ENCODE peak calls at places on chromosomes 7 and 10, in five cellular contexts. T, C, E, B and M are unnamed samples.

GRCh38 chr10:114925675-114926204 is 12.3 kb upstream of the TRUB1 start:
- DNase-seq in B (peak), E (no peak), C (no peak), T (peak), M (peak)

GRCh38 chr10:107971411-107971810 is 806.9 kb upstream of the SORCS1 start:
- DNase-seq in C (no peak), T (peak), B (peak), E (no peak), M (no peak)

GRCh38 chr10:104146871-104147270 is 24.9 kb downstream of the SFR1 start:
- DNase-seq in E (no peak), C (peak), T (no peak), B (no peak), M (no peak)

GRCh38 chr7:16603633-16604032 is 41.9 kb downstream of the ANKMY2 start:
- DNase-seq in C (no peak), B (no peak), T (no peak), E (no peak), M (no peak)

GRCh38 chr10:11162828-11163599 is 145.3 kb downstream of the CELF2 start:
- DNase-seq in B (peak), T (peak), E (peak), C (no peak), M (no peak)

GRCh38 chr10:70458329-70459060 is 17.0 kb upstream of the NODAL start:
- DNase-seq in B (peak), E (peak), T (peak), C (peak), M (peak)

GRCh38 chr7:25054849-25055248 is 70.2 kb downstream of the CYCS start:
- DNase-seq in B (no peak), C (no peak), E (no peak), T (no peak), M (no peak)

GRCh38 chr10:80894339-80894791 is 356.7 kb downstream of the SH2D4B start:
- DNase-seq in B (no peak), E (no peak), T (no peak), C (peak), M (no peak)

GRCh38 chr7:13904689-13905088 is 84.8 kb downstream of the ETV1 start:
- DNase-seq in B (peak), T (peak), C (no peak), E (no peak), M (peak)

GRCh38 chr10:75303045-75303777 is 67.5 kb upstream of the COMTD1 start:
- DNase-seq in C (no peak), B (no peak), E (no peak), T (no peak), M (no peak)

GRCh38 chr10:11881477-11882417 is 58.6 kb downstream of the PROSER2 start:
- DNase-seq in E (no peak), T (peak), B (peak), C (peak), M (no peak)

GRCh38 chr7:121391686-121392085 is 4.4 kb downstream of the FAM3C start:
- DNase-seq in T (no peak), B (no peak), C (no peak), E (no peak), M (no peak)

GRCh38 chr7:88806280-88807037 is 10.9 kb upstream of the TEX47 start:
- DNase-seq in C (no peak), E (no peak), B (no peak), T (no peak), M (no peak)

GRCh38 chr7:123633553-123633952 is 22.1 kb upstream of the LMOD2 start:
- DNase-seq in E (no peak), T (peak), B (peak), C (no peak), M (peak)

GRCh38 chr7:95950698-95951097 is 178.3 kb downstream of the DYNC1I1 start:
- DNase-seq in E (no peak), C (no peak), B (peak), T (no peak), M (no peak)

GRCh38 chr10:22648547-22648961 is 65.8 kb downstream of the PIP4K2A start:
- DNase-seq in T (peak), E (no peak), C (no peak), B (peak), M (peak)

GRCh38 chr7:73612598-73613269 is 11.6 kb downstream of the MLXIPL start:
- DNase-seq in E (no peak), T (peak), C (peak), B (peak), M (no peak)

GRCh38 chr7:154620307-154620706 is 382.6 kb downstream of the PAXIP1 start:
- DNase-seq in B (no peak), E (no peak), C (no peak), T (no peak), M (no peak)

GRCh38 chr7:157425137-157425731 is 88.4 kb downstream of the DNAJB6 start:
- DNase-seq in T (no peak), B (no peak), E (no peak), C (no peak), M (no peak)

GRCh38 chr10:52653510-52653909 is 119.1 kb downstream of the MBL2 start:
- DNase-seq in B (no peak), E (no peak), T (peak), C (no peak), M (no peak)

GRCh38 chr10:102229810-102230263 is 3.7 kb downstream of the ELOVL3 start:
- DNase-seq in B (peak), C (peak), E (peak), T (peak), M (no peak)

DNA sequence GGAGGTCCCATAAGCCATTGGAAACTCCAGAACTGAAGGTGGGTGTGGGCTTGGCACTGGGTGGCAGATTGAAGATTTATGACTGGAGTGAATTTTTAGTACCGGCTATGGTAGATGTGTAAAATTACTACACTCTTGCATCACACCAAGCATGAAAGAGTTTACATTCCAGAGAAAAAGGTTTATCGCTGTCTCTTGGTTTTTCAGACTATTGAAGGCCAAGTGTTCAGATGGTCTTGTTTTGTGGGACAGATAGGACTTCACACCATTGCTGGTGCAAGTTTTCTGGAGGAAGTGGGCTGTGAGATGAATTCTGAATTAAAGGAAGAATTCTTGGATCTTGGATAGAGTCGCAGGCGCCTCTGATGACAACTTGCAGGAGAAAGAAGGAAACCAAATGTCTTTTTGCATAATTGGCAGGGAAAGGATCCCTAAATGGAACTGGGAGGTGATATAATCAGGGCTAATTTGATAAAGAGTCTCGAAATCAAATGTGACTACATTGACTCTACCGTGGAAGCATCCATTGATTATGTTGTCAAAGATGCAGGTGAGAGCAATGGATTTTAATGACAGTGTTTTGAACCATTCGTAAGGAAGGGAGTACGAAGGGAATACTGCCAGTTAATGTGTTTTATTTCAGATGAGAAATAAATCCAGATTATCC is 14.2 kb upstream of the NMT2 start:
- DNase-seq in T (peak), C (no peak), E (no peak), B (peak), M (no peak)
- H3K4me3 ChIP-seq in T (no peak), C (no peak), E (no peak), B (no peak), M (no peak)

DNA sequence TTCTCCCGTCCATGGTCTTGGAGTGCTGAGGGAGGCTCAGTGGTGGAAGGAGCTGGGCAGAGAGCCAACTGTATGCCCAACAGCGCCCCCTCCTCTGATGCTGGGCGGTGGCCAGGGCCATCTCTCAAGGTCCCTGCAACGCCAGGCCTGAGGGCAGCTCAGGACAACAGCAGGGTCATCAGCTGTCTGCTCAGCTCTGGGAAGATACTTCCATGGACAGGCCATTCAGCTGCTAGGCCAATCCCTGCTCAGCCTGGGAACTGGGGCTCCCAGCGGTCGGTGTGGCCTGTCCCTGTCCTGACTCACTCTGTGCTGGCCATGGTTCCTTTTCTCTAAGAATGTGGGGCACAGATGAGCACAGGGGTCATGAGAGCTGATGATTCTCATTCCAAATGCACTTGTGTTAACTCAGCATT is 72.8 kb downstream of the ADCY1 start:
- DNase-seq in B (no peak), E (no peak), T (no peak), C (peak), M (no peak)
- TF ChIP-seq CTCF in B (no peak), E (no peak), T (no peak), C (peak), M (no peak)

DNA sequence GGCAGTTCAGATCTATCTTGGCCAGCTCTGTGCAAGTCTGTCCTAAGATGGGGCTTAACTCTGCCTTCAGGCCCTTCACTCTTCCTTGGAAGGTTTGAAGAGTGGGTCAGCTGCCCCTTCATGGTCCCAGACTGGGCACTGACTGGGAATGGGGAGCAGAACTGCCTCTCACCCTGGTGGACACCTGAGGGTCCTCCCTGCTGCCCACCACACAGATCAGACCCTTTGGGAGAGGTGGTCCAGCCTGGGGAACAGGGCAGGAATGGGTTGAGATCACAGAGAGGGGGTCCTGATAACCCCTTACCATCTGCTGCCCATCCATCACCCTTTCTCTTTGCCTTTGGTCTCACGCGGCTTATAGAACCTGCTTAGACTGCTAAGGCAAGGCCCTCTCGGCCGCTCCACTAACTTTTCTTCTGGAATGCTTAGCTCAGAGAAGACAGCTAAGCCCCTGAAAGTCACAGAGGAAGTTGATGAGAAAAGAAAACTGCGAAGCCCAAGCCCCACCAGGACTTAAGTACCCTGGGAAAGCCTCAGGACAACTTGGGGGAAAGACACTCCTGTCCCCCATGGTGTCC is 402 bp upstream of the CDHR1 start:
- DNase-seq in B (peak), T (no peak), C (no peak), E (peak), M (no peak)
- H3K4me3 ChIP-seq in B (no peak), T (no peak), C (peak), E (peak), M (peak)

GRCh38 chr10:98030093-98030821 is at the start of gene CRTAC1:
- DNase-seq in T (peak), C (peak), E (no peak), B (no peak), M (no peak)
- TF ChIP-seq CTCF in T (no peak), C (no peak), E (no peak), B (no peak), M (no peak)

DNA sequence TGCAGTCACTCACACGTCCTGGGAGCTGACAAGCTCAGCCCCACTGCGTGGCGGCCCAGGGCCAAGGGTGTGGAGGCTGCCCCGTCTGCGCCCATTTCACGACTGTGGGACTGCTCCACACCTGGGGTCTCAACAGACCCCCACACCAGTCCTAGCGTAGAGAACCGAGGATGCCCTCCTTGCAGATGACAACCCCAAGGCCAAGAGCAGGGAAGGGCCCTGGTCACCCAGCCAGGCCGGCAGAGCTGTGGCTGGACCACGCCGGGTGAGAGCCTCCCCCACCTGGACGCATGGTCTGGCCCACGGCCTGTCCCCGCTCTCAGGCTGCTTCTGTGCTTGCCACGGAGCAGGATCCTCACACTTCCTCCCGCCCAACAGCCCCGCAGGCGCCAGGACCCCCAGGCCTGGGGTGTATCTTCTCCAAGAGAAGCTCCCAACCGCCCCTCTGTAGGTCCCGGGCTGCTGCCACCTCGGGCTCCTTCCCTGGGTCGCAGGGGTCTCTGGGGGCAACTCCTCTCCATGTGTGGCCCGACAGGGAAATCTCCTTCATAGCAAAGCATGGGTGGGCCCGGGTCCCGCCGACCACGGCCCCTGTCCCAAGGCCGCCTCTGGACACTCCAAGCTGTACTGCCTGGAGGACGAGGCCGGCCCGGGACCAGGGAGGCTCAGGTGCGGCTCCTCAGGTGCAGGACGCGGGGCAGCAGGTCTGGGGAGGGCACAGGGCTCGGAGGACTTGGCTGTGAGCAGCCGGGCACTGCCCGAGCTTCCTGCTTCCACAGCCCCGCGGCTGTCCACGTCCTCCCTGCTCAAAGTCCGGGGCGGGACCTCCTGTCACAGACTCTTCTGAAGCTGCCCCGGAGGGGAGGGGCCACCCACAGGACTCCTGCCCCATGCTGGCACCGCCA is 88.8 kb downstream of the FOXL3 start:
- DNase-seq in T (no peak), E (peak), C (no peak), B (no peak), M (no peak)
- H3K4me3 ChIP-seq in T (no peak), E (peak), C (peak), B (no peak), M (no peak)

DNA sequence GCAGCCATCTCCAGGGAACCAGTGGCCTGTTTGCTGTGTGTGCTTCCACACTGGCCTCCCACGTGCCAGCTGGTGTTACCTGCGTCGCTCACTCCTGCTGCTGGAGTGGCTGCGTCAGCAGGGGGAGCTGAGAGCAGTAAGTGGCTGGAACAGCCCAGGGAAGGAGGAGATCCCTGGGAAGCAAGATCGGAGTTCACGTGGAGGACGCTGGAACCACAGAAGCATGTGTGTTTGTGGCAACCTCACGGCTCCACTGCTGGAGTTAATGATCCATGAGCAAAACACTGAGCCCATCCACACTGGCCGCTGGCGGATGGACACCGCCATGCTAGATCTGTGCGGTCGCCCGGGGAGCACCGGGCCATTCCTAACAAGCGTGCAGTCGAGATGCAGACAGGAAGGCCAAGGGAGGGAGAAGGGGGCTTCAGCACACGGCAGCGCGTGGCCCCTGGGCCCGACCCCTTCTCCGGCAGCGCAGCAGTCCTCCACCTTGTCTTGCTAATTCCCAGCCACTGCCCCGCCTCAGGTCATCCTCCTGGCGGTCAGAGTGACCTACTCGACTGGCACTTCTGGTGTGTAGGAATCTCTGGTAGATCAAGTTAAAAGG is 68.5 kb upstream of the EEPD1 start:
- DNase-seq in B (peak), T (peak), E (no peak), C (peak), M (peak)
- TF ChIP-seq CTCF in B (peak), T (peak), E (no peak), C (peak), M (peak)

DNA sequence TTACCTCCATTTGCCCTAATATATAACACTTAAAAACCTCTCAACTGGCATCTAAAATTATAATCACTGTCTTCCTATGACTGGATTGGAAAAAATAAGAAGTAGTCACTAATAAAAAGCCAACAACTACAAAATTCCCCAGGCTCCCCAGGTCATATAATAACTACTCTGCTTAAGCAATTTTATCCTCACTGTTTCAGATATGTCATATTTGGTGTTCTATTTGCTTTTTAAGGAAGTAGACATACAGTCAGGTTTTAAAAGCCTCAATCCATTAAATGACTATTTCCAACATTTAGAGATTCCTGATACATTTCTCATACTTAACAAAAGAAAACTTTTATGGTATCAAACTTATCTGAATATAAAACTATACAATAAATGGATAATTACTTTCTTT is 2.4 kb downstream of the H2AZ2 start:
- DNase-seq in E (no peak), T (no peak), B (no peak), C (no peak), M (no peak)
- H3K4me3 ChIP-seq in E (no peak), T (no peak), B (no peak), C (no peak), M (no peak)

DNA sequence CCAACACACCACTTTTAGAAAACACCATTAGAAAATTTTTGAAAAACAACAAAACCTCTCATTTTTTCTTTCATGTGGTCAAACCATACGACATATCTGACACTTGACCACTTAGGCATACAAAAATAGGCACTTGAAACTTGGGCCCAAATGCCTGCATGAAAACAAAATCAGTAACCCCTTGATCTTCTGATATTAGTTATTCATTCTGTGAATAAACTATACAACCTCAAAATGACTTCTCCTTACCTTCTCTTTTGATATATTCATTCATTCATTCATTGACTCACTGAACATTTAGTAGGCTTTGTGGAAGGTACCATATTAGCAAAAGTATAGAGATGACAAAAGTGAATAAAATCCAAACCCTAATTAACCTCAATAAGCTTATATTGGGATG is 26.4 kb downstream of the ITGB1 start:
- DNase-seq in T (no peak), C (no peak), E (no peak), B (no peak), M (no peak)
- TF ChIP-seq CTCF in T (no peak), C (no peak), E (no peak), B (no peak), M (no peak)

DNA sequence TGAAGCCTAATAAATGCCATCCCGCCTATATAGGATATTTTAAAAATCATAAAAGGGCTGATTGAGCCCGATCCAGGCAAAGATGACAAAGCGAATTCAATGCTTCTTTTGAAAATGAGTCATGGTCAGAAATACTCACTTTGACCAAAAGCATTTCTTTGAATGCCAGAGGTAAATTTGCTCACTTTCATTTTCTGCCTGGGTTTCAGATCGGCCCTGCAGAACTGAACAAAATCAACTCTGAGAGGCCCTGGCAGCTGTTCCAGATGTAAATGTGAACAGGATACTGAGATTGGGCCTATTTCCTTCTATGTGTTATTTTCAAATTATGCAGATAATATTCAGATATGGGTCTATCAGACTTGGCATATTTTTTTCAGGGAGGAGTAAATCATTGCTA is 114.8 kb upstream of the ARID5B start:
- DNase-seq in B (peak), E (no peak), T (peak), C (no peak), M (peak)
- H3K4me3 ChIP-seq in B (no peak), E (no peak), T (peak), C (no peak), M (no peak)